ENCODE peak calls at places on chromosomes 5 and 9, in nine cellular contexts. J, P, A, O, I, R, E, L and K are unnamed samples.
A peak's percentile ranks its signal among the peaks of the same experiment; 100 is the strongest.

GRCh38 chr5:173954671-173955605 is 34.0 kb upstream of the C5orf47 start:
- DNase-seq in A (no peak), J (peak; percentile 80), I (no peak), R (no peak), L (no peak), O (no peak), E (no peak), P (no peak), K (peak; percentile 51)

GRCh38 chr5:152094076-152094475 is 169.4 kb upstream of the GLRA1 start:
- DNase-seq in R (no peak), I (no peak), E (no peak), O (no peak), A (no peak), J (no peak), L (no peak), P (no peak), K (no peak)

GRCh38 chr9:16032799-16033198 is 480.0 kb downstream of the CCDC171 start:
- DNase-seq in O (no peak), P (no peak), J (peak; percentile 53), I (peak; percentile 53), R (no peak), A (no peak), E (no peak), L (no peak), K (no peak)

GRCh38 chr9:10265102-10265708 is 347.6 kb downstream of the PTPRD start:
- DNase-seq in A (no peak), J (peak; percentile 96), P (no peak), L (no peak), E (no peak), O (no peak), R (no peak), I (peak; percentile 93), K (no peak)

GRCh38 chr9:6051511-6051950 is 36.1 kb upstream of the RANBP6 start:
- DNase-seq in I (no peak), P (no peak), O (no peak), J (no peak), L (no peak), A (no peak), E (no peak), R (no peak), K (no peak)

GRCh38 chr5:149036168-149036567 is 26.7 kb downstream of the SH3TC2 start:
- DNase-seq in I (no peak), R (no peak), J (no peak), A (no peak), E (no peak), L (no peak), P (no peak), O (no peak), K (no peak)

GRCh38 chr9:4389003-4389402 is 89.1 kb upstream of the GLIS3 start:
- DNase-seq in E (no peak), A (no peak), I (no peak), P (no peak), O (no peak), J (no peak), R (no peak), L (no peak), K (no peak)

GRCh38 chr5:77946381-77947050 is 170.4 kb upstream of the TBCA start:
- DNase-seq in I (no peak), P (no peak), J (no peak), A (no peak), L (no peak), O (no peak), E (no peak), R (no peak), K (no peak)

GRCh38 chr9:127897194-127897692 is 2.2 kb downstream of the ST6GALNAC6 start:
- DNase-seq in I (no peak), A (peak; percentile 72), R (peak; percentile 95), J (peak; percentile 90), E (no peak), P (no peak), O (no peak), L (no peak), K (peak; percentile 89)

GRCh38 chr5:14173419-14174234 is 30.5 kb downstream of the TRIO start:
- DNase-seq in A (no peak), E (no peak), R (no peak), J (peak; percentile 44), P (no peak), I (no peak), L (no peak), O (no peak), K (no peak)

GRCh38 chr5:180352116-180352975 is 790 bp downstream of the GFPT2 start:
- DNase-seq in J (peak; percentile 63), A (no peak), O (no peak), P (peak; percentile 53), L (no peak), E (no peak), R (peak; percentile 79), I (no peak), K (peak; percentile 44)

GRCh38 chr9:18606281-18606680 is 132.3 kb downstream of the ADAMTSL1 start:
- DNase-seq in I (no peak), J (peak; percentile 36), A (no peak), P (no peak), O (no peak), E (no peak), L (no peak), R (no peak), K (no peak)

GRCh38 chr5:170273968-170274710 is 23.4 kb downstream of the LCP2 start:
- DNase-seq in E (no peak), P (peak; percentile 81), L (peak; percentile 55), J (no peak), A (no peak), O (peak; percentile 42), I (no peak), R (no peak), K (no peak)

GRCh38 chr5:170277953-170278352 is 19.6 kb downstream of the LCP2 start:
- DNase-seq in P (no peak), A (no peak), L (no peak), J (no peak), R (no peak), E (no peak), O (no peak), I (no peak), K (no peak)

GRCh38 chr5:170278611-170279500 is 18.7 kb downstream of the LCP2 start:
- DNase-seq in E (no peak), L (peak; percentile 88), I (no peak), P (peak; percentile 93), J (no peak), R (no peak), O (peak; percentile 81), A (no peak), K (no peak)

GRCh38 chr5:170280090-170280493 is 17.5 kb downstream of the LCP2 start:
- DNase-seq in I (no peak), A (no peak), P (no peak), R (peak; percentile 75), O (no peak), J (no peak), L (no peak), E (no peak), K (no peak)

DNA sequence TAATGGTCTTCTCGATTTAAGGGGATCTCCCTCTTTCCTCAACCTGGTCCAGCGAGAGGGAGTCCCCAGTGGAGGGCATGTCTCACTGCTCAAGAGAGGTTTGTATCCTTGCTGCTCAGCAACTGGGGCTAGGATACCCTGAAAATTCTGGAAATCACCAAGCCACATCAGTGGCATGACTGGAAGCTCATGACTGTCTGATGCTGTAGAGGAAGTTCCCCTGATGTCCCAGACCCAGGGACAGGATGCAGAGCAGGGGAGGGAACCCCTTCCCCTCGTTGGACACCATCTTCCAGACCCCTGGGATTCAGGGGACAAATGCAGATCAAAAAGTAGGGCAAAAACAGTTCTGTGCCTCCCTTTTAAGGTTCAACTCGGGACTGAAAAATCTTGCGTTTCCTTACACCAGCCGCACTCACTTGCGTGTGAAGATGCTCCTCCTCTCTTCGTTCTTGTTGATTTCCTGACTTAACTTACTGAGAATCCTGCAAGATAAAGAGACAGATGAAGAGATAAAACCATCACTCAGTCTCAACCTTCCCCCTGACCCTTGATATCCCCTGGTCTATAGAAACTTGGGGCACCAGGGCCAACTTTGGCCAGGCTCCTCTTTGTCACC is 22.1 kb downstream of the LCP2 start:
- DNase-seq in E (no peak), L (peak; percentile 72), R (no peak), J (no peak), P (no peak), O (peak; percentile 60), A (no peak), I (no peak), K (no peak)
- H3K4me3 ChIP-seq in E (no peak overlapping the region), L (peak overlapping the region; percentile 15), R (no peak overlapping the region), J (no peak overlapping the region), P (peak overlapping the region; percentile 28), O (peak overlapping the region; percentile 15), A (no peak overlapping the region), I (no peak overlapping the region), K (no peak overlapping the region)

DNA sequence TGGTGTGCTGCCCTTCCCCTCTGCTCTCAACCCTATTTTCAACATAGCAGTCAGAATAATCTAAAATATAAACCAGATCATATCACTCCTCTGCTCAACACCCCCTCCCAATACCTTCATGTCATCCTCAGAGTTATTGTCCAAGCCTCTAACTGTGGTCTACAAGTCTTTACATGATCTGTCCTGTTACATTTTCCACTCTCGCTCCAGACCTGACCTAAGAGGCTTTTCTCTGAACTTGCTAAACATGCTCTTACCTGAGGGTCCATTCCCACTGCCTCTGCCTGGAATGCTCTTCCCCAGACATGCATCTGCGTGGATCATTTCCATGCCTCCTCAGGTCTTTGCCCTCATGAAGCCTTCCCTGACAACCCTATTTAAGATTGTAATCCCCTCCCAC is 12.0 kb downstream of the NIPSNAP3B start:
- DNase-seq in R (no peak), E (no peak), P (no peak), L (no peak), I (no peak), A (no peak), J (no peak), O (no peak), K (no peak)
- H3K4me3 ChIP-seq in R (no peak overlapping the region), E (no peak overlapping the region), P (no peak overlapping the region), L (no peak overlapping the region), I (no peak overlapping the region), A (no peak overlapping the region), J (no peak overlapping the region), O (no peak overlapping the region), K (no peak overlapping the region)

DNA sequence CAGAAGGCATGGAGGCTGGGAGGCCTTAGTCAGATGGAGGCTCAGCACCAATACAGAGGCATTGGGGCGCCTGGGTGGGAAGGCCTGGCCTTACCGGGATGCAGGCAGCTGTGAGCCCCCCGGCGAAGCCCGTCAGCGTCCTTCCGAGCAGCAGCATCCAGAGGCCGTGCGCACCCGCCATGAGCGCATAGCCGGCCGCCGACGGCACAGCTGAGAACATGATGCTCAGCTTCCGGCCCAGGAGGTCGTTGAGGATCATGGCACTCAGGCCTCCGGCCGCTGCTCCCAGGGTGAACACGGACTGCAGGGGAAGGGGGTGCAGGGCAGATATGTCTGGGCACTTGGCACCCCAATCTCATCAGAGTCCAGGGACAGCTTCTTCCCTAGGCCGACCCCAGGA is 2.0 kb downstream of the SLC2A6 start:
- DNase-seq in A (no peak), P (no peak), O (no peak), I (no peak), J (no peak), R (no peak), L (no peak), E (no peak), K (no peak)
- H3K4me3 ChIP-seq in A (no peak overlapping the region), P (no peak overlapping the region), O (no peak overlapping the region), I (no peak overlapping the region), J (no peak overlapping the region), R (no peak overlapping the region), L (no peak overlapping the region), E (no peak overlapping the region), K (no peak overlapping the region)

DNA sequence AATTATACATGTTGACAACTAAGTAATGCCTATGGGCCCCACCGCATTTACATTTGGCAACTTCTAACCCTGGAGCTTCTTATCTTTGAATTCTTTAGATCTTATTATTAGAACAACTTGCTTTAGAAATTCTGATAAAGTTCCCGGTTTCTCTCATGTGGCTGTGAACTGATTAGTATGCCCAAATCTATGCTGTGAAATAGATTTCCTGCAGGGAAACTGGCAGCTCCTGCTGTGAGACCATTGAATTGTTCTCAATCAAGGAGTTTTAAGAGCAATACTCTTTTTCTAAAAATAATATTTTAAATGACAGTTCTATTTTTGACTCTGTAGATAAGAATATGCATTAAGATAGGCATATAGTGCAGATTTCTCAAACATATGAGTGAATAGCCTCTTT is 177.5 kb downstream of the GABRB2 start:
- DNase-seq in E (no peak), R (no peak), O (no peak), L (no peak), J (no peak), A (no peak), I (no peak), P (no peak), K (no peak)
- H3K4me3 ChIP-seq in E (no peak overlapping the region), R (no peak overlapping the region), O (no peak overlapping the region), L (no peak overlapping the region), J (no peak overlapping the region), A (no peak overlapping the region), I (no peak overlapping the region), P (no peak overlapping the region), K (no peak overlapping the region)